ENCODE peak calls at places on chromosomes 4 and X, in eight cellular contexts. L, B, U, N, F, Z, Y and K are unnamed samples.

GRCh38 chr4:90071289-90072235 is 55.6 kb upstream of the CCSER1 start:
- DNase-seq in L (no peak), B (no peak), U (no peak), N (no peak), F (no peak), Z (no peak), Y (no peak), K (no peak)

GRCh38 chr4:21304061-21304541 is 603.8 kb downstream of the PACRGL start:
- DNase-seq in L (no peak), B (peak; percentile 49), U (no peak), N (no peak), F (no peak), Z (no peak), Y (no peak), K (peak; percentile 46)

GRCh38 chr4:148447672-148448071 is 5.5 kb upstream of the NR3C2 start:
- DNase-seq in L (peak; percentile 17), B (no peak), U (no peak), N (no peak), F (no peak), Z (no peak), Y (no peak), K (no peak)

GRCh38 chr4:26088433-26088928 is 174.5 kb downstream of the SMIM20 start:
- DNase-seq in L (no peak), B (no peak), U (no peak), N (no peak), F (peak; percentile 35), Z (no peak), Y (peak; percentile 62), K (no peak)

GRCh38 chrX:152637649-152638442 is at the start of gene GABRQ:
- DNase-seq in L (no peak), B (no peak), U (no peak), N (peak; percentile 5), F (peak; percentile 3), Z (no peak), Y (no peak), K (peak; percentile 72)

GRCh38 chr4:137226221-137226620 is 306.1 kb downstream of the PCDH18 start:
- DNase-seq in L (no peak), B (no peak), U (no peak), N (no peak), F (peak; percentile 26), Z (no peak), Y (no peak), K (no peak)

GRCh38 chrX:40570346-40571093 is 10.2 kb upstream of the ATP6AP2 start:
- DNase-seq in L (no peak), B (no peak), U (no peak), N (no peak), F (no peak), Z (no peak), Y (no peak), K (peak; percentile 3)

GRCh38 chr4:25727711-25728493 is 72.3 kb downstream of the SLC34A2 start:
- DNase-seq in L (no peak), B (no peak), U (no peak), N (no peak), F (no peak), Z (no peak), Y (no peak), K (no peak)

GRCh38 chr4:80540349-80540748 is 204.8 kb downstream of the CFAP299 start:
- DNase-seq in L (no peak), B (no peak), U (no peak), N (no peak), F (no peak), Z (no peak), Y (no peak), K (no peak)

GRCh38 chrX:53659039-53659438 is 27.5 kb downstream of the HUWE1 start:
- DNase-seq in L (no peak), B (no peak), U (no peak), N (no peak), F (no peak), Z (no peak), Y (no peak), K (no peak)

GRCh38 chrX:96405842-96406241 is 278.8 kb upstream of the DIAPH2 start:
- DNase-seq in L (no peak), B (no peak), U (no peak), N (no peak), F (no peak), Z (no peak), Y (no peak), K (no peak)

GRCh38 chrX:154714925-154715324 is 36.0 kb downstream of the GAB3 start:
- DNase-seq in L (peak; percentile 44), B (no peak), U (no peak), N (peak; percentile 53), F (peak; percentile 58), Z (no peak), Y (no peak), K (peak; percentile 67)

GRCh38 chrX:2928583-2929434 is at the start of gene ARSD:
- DNase-seq in L (peak; percentile 56), B (peak; percentile 61), U (peak; percentile 87), N (peak; percentile 73), F (peak; percentile 92), Z (peak; percentile 93), Y (peak; percentile 94), K (peak; percentile 95)

GRCh38 chr4:102736636-102737549 is 23.9 kb downstream of the MANBA start:
- DNase-seq in L (no peak), B (no peak), U (no peak), N (no peak), F (no peak), Z (no peak), Y (no peak), K (no peak)

GRCh38 chr4:149634368-149634767 is 181.3 kb downstream of the IQCM start:
- DNase-seq in L (no peak), B (no peak), U (no peak), N (no peak), F (peak; percentile 11), Z (no peak), Y (no peak), K (no peak)

GRCh38 chrX:36963069-36963808 is 44.9 kb upstream of the FAM47C start:
- DNase-seq in L (no peak), B (no peak), U (no peak), N (no peak), F (no peak), Z (no peak), Y (no peak), K (no peak)

GRCh38 chrX:36961590-36961989 is 46.6 kb upstream of the FAM47C start:
- DNase-seq in L (no peak), B (no peak), U (no peak), N (peak; percentile 6), F (no peak), Z (no peak), Y (no peak), K (no peak)

DNA sequence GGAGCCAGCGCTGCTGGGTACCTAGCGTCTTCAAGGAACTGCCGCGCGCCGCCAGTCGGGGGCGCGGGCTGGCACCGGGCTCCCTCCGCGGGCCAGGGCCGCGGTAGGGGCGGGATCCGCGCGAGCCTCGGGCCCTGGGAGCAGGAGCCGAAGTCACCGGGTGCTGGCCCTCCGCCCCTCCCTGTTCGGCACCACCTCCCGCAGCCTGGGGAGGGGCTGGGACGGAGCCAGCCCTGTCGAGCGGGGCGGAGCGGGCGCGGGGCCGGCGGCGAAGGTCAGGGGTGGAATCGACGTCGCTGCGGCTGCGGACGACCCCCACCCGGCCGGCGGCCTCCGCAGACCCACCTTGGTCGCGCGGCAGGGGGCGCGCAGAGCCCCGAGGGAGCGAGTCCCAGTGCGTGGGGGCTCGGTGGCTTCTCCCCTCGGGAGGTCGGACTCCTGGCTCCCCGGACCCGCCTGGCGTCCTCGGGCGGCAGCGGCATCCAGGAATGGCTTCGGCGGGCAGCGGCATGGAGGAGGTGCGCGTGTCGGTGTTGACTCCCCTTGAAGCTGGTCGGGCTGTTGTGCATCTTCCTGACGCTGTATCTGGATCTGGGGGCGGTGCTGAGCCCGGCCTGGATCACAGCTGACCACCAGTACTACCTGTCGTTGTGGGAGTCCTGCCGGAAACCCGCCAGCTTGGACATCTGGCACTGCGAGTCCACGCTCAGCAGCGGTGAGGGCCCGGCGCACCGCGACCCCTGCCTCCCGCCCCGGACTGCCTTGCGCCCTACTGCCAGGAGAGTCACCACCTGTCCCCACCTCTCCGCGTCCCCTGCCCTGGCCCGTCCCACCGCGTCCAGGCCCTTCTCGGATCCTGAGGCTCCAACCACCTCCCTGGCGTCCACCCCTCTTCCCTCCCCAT is 50.5 kb upstream of the FAM47C start:
- DNase-seq in L (no peak), B (no peak), U (no peak), N (peak; percentile 21), F (no peak), Z (no peak), Y (no peak), K (peak; percentile 2)
- H3K4me3 ChIP-seq in L (no peak overlapping the region), B (peak overlapping the region; percentile 59), U (no peak overlapping the region), N (peak overlapping the region; percentile 53), F (no peak overlapping the region), Z (no peak overlapping the region), Y (peak overlapping the region; percentile 54), K (peak overlapping the region; percentile 42)

GRCh38 chr4:82201805-82202636 is 171.8 kb downstream of the HNRNPD start:
- DNase-seq in L (peak; percentile 37), B (no peak), U (no peak), N (no peak), F (peak; percentile 45), Z (peak; percentile 40), Y (no peak), K (peak; percentile 60)
- TF ChIP-seq CTCF in L (peak; percentile 75), B (peak; percentile 20), U (peak; percentile 83), N (peak; percentile 47), F (peak; percentile 64), Z (peak; percentile 50), Y (peak; percentile 34), K (peak; percentile 76)

GRCh38 chr4:110638347-110638746 is 15.5 kb upstream of the PITX2 start:
- DNase-seq in L (no peak), B (no peak), U (no peak), N (no peak), F (no peak), Z (no peak), Y (no peak), K (no peak)

GRCh38 chr4:110637408-110638131 is 14.7 kb upstream of the PITX2 start:
- DNase-seq in L (no peak), B (no peak), U (no peak), N (no peak), F (no peak), Z (no peak), Y (peak; percentile 51), K (no peak)

GRCh38 chr4:110635155-110635479 is 12.2 kb upstream of the PITX2 start:
- DNase-seq in L (no peak), B (no peak), U (no peak), N (no peak), F (no peak), Z (no peak), Y (no peak), K (no peak)

GRCh38 chr4:110636231-110636676 is 13.4 kb upstream of the PITX2 start:
- DNase-seq in L (no peak), B (no peak), U (no peak), N (peak; percentile 11), F (no peak), Z (no peak), Y (peak; percentile 52), K (no peak)

GRCh38 chr4:110636677-110637407 is 14.0 kb upstream of the PITX2 start:
- DNase-seq in L (no peak), B (no peak), U (no peak), N (peak; percentile 56), F (no peak), Z (no peak), Y (peak; percentile 78), K (peak; percentile 60)
- H3K4me3 ChIP-seq in L (no peak overlapping the region), B (peak overlapping the region; percentile 55), U (no peak overlapping the region), N (peak overlapping the region; percentile 70), F (peak overlapping the region; percentile 40), Z (no peak overlapping the region), Y (peak overlapping the region; percentile 84), K (peak overlapping the region; percentile 17)

DNA sequence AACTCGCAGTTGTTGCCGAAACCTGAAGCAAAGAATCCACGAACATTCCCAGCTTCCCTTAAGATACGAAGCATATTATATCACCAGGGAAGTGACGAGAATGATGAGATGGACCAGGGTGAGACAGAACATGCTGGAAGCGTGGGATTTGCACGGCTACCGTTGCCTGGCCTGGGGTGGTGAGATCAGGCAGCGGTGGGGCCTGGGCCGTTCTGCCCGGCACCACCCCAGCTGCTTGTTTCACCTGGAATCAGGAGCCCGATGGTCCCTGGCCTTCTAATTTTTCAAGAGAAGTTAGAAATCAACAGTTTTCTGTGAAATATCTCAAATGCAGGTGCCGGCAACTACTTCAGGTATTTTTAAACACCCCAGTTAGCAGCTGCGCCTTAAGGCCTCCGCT is 5.7 kb downstream of the CLDN22 start:
- DNase-seq in L (no peak), B (no peak), U (no peak), N (no peak), F (no peak), Z (no peak), Y (no peak), K (no peak)
- TF ChIP-seq CTCF in L (no peak), B (no peak), U (no peak), N (no peak), F (no peak), Z (no peak), Y (no peak), K (no peak)